ENCODE peak calls at places on chromosomes 3 and 15, in ten cellular contexts. One of them, this sample, is unnamed.

GRCh38 chr15:69762373-69763148 is 309.9 kb downstream of the RPLP1 start:
- DNase-seq in AG09309: no peak
- DNase-seq in heart left ventricle: no peak
- DNase-seq in tibial artery: no peak
- DNase-seq in hepatocyte: peak
- DNase-seq in transverse colon: no peak
- DNase-seq in RWPE2: no peak
- DNase-seq in CD8-positive, alpha-beta memory T cell: no peak
- DNase-seq in SJSA1: no peak
- DNase-seq in brain microvascular endothelial cell: no peak
- DNase-seq in this sample: no peak

GRCh38 chr15:63473999-63474809 is 30.2 kb upstream of the USP3 start:
- DNase-seq in AG09309: no peak
- DNase-seq in heart left ventricle: no peak
- DNase-seq in tibial artery: no peak
- DNase-seq in hepatocyte: peak
- DNase-seq in transverse colon: peak
- DNase-seq in RWPE2: no peak
- DNase-seq in CD8-positive, alpha-beta memory T cell: peak
- DNase-seq in SJSA1: no peak
- DNase-seq in brain microvascular endothelial cell: peak
- DNase-seq in this sample: peak

GRCh38 chr3:186506191-186506739 is 37.9 kb downstream of the CRYGS start:
- DNase-seq in AG09309: no peak
- DNase-seq in heart left ventricle: no peak
- DNase-seq in tibial artery: no peak
- DNase-seq in hepatocyte: no peak
- DNase-seq in transverse colon: no peak
- DNase-seq in RWPE2: no peak
- DNase-seq in CD8-positive, alpha-beta memory T cell: no peak
- DNase-seq in SJSA1: no peak
- DNase-seq in brain microvascular endothelial cell: no peak
- DNase-seq in this sample: no peak

GRCh38 chr15:48532938-48533337 is 112.6 kb downstream of the FBN1 start:
- DNase-seq in AG09309: no peak
- DNase-seq in heart left ventricle: no peak
- DNase-seq in tibial artery: no peak
- DNase-seq in hepatocyte: no peak
- DNase-seq in transverse colon: no peak
- DNase-seq in RWPE2: no peak
- DNase-seq in CD8-positive, alpha-beta memory T cell: no peak
- DNase-seq in SJSA1: no peak
- DNase-seq in brain microvascular endothelial cell: no peak
- DNase-seq in this sample: no peak

GRCh38 chr3:39144095-39144747 is 9.2 kb downstream of the CSRNP1 start:
- DNase-seq in AG09309: no peak
- DNase-seq in heart left ventricle: no peak
- DNase-seq in tibial artery: no peak
- DNase-seq in hepatocyte: peak
- DNase-seq in transverse colon: no peak
- DNase-seq in RWPE2: no peak
- DNase-seq in CD8-positive, alpha-beta memory T cell: no peak
- DNase-seq in SJSA1: no peak
- DNase-seq in brain microvascular endothelial cell: no peak
- DNase-seq in this sample: no peak

GRCh38 chr3:185283374-185283935 is 29.6 kb upstream of the EHHADH start:
- DNase-seq in AG09309: no peak
- DNase-seq in heart left ventricle: no peak
- DNase-seq in tibial artery: no peak
- DNase-seq in hepatocyte: no peak
- DNase-seq in transverse colon: no peak
- DNase-seq in RWPE2: no peak
- DNase-seq in CD8-positive, alpha-beta memory T cell: no peak
- DNase-seq in SJSA1: peak
- DNase-seq in brain microvascular endothelial cell: no peak
- DNase-seq in this sample: no peak

GRCh38 chr3:71345429-71346027 is 238.0 kb downstream of the FOXP1 start:
- DNase-seq in AG09309: peak
- DNase-seq in heart left ventricle: peak
- DNase-seq in tibial artery: peak
- DNase-seq in hepatocyte: no peak
- DNase-seq in transverse colon: no peak
- DNase-seq in RWPE2: no peak
- DNase-seq in CD8-positive, alpha-beta memory T cell: no peak
- DNase-seq in SJSA1: no peak
- DNase-seq in brain microvascular endothelial cell: no peak
- DNase-seq in this sample: no peak

GRCh38 chr15:59247364-59247763 is 40.7 kb downstream of the LDHAL6B start:
- DNase-seq in AG09309: peak
- DNase-seq in heart left ventricle: peak
- DNase-seq in tibial artery: peak
- DNase-seq in hepatocyte: peak
- DNase-seq in transverse colon: peak
- DNase-seq in RWPE2: no peak
- DNase-seq in CD8-positive, alpha-beta memory T cell: peak
- DNase-seq in SJSA1: peak
- DNase-seq in brain microvascular endothelial cell: peak
- DNase-seq in this sample: peak

GRCh38 chr3:191329654-191330308 is 545 bp downstream of the UTS2B start:
- DNase-seq in AG09309: no peak
- DNase-seq in heart left ventricle: peak
- DNase-seq in tibial artery: peak
- DNase-seq in hepatocyte: peak
- DNase-seq in transverse colon: peak
- DNase-seq in RWPE2: no peak
- DNase-seq in CD8-positive, alpha-beta memory T cell: no peak
- DNase-seq in SJSA1: peak
- DNase-seq in brain microvascular endothelial cell: no peak
- DNase-seq in this sample: no peak

GRCh38 chr3:57385498-57385897 is 93.0 kb upstream of the ASB14 start:
- DNase-seq in AG09309: no peak
- DNase-seq in heart left ventricle: peak
- DNase-seq in tibial artery: no peak
- DNase-seq in hepatocyte: no peak
- DNase-seq in transverse colon: no peak
- DNase-seq in RWPE2: no peak
- DNase-seq in CD8-positive, alpha-beta memory T cell: no peak
- DNase-seq in SJSA1: no peak
- DNase-seq in brain microvascular endothelial cell: no peak
- DNase-seq in this sample: no peak

GRCh38 chr15:85690546-85691226 is 104.0 kb downstream of the KLHL25 start:
- DNase-seq in AG09309: no peak
- DNase-seq in heart left ventricle: no peak
- DNase-seq in tibial artery: no peak
- DNase-seq in hepatocyte: no peak
- DNase-seq in transverse colon: no peak
- DNase-seq in RWPE2: no peak
- DNase-seq in CD8-positive, alpha-beta memory T cell: peak
- DNase-seq in SJSA1: no peak
- DNase-seq in brain microvascular endothelial cell: no peak
- DNase-seq in this sample: no peak

GRCh38 chr15:85689729-85690128 is 105.0 kb downstream of the KLHL25 start:
- DNase-seq in AG09309: no peak
- DNase-seq in heart left ventricle: no peak
- DNase-seq in tibial artery: peak
- DNase-seq in hepatocyte: peak
- DNase-seq in transverse colon: peak
- DNase-seq in RWPE2: no peak
- DNase-seq in CD8-positive, alpha-beta memory T cell: peak
- DNase-seq in SJSA1: no peak
- DNase-seq in brain microvascular endothelial cell: peak
- DNase-seq in this sample: no peak

GRCh38 chr15:85687329-85687728 is 107.4 kb downstream of the KLHL25 start:
- DNase-seq in AG09309: no peak
- DNase-seq in heart left ventricle: no peak
- DNase-seq in tibial artery: no peak
- DNase-seq in hepatocyte: no peak
- DNase-seq in transverse colon: no peak
- DNase-seq in RWPE2: no peak
- DNase-seq in CD8-positive, alpha-beta memory T cell: no peak
- DNase-seq in SJSA1: no peak
- DNase-seq in brain microvascular endothelial cell: no peak
- DNase-seq in this sample: no peak

GRCh38 chr15:85691350-85692240 is 103.1 kb downstream of the KLHL25 start:
- DNase-seq in AG09309: no peak
- DNase-seq in heart left ventricle: no peak
- DNase-seq in tibial artery: no peak
- DNase-seq in hepatocyte: no peak
- DNase-seq in transverse colon: peak
- DNase-seq in RWPE2: no peak
- DNase-seq in CD8-positive, alpha-beta memory T cell: no peak
- DNase-seq in SJSA1: no peak
- DNase-seq in brain microvascular endothelial cell: no peak
- DNase-seq in this sample: no peak

DNA sequence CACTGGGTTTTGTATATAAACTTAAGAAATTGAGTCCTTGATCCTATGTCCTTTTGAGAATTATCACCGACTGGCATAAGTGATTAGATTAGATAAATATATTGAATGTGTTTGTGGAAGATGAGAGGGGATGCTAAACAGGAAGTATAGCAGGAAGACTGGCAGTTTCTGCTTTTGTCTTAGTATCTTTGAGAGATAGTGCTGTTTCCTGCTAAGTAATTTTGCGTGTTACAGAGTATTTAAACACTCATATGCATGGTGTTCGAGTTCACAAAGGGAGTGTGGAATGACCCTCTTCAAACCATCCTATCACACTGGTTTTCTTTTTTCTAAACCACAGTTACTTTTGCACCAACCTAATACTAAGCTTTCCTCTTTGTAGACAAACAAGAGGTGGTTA is 106.0 kb downstream of the KLHL25 start:
- DNase-seq in AG09309: no peak
- DNase-seq in heart left ventricle: no peak
- DNase-seq in tibial artery: no peak
- DNase-seq in hepatocyte: no peak
- DNase-seq in transverse colon: no peak
- DNase-seq in RWPE2: no peak
- DNase-seq in CD8-positive, alpha-beta memory T cell: peak
- DNase-seq in SJSA1: no peak
- DNase-seq in brain microvascular endothelial cell: no peak
- DNase-seq in this sample: no peak
- H3K4me3 ChIP-seq in AG09309: no peak
- H3K4me3 ChIP-seq in heart left ventricle: no peak
- H3K4me3 ChIP-seq in tibial artery: no peak
- H3K4me3 ChIP-seq in hepatocyte: no peak
- H3K4me3 ChIP-seq in transverse colon: no peak
- H3K4me3 ChIP-seq in RWPE2: no peak
- H3K4me3 ChIP-seq in CD8-positive, alpha-beta memory T cell: peak
- H3K4me3 ChIP-seq in SJSA1: no peak
- H3K4me3 ChIP-seq in brain microvascular endothelial cell: no peak
- H3K4me3 ChIP-seq in this sample: no peak

GRCh38 chr3:52670621-52671521 is 14.8 kb downstream of the PBRM1 start:
- DNase-seq in AG09309: peak
- DNase-seq in heart left ventricle: no peak
- DNase-seq in tibial artery: peak
- DNase-seq in hepatocyte: peak
- DNase-seq in transverse colon: no peak
- DNase-seq in RWPE2: peak
- DNase-seq in CD8-positive, alpha-beta memory T cell: no peak
- DNase-seq in SJSA1: peak
- DNase-seq in brain microvascular endothelial cell: peak
- DNase-seq in this sample: no peak
- H3K4me3 ChIP-seq in AG09309: no peak
- H3K4me3 ChIP-seq in heart left ventricle: no peak
- H3K4me3 ChIP-seq in tibial artery: no peak
- H3K4me3 ChIP-seq in hepatocyte: no peak
- H3K4me3 ChIP-seq in transverse colon: no peak
- H3K4me3 ChIP-seq in RWPE2: no peak
- H3K4me3 ChIP-seq in CD8-positive, alpha-beta memory T cell: no peak
- H3K4me3 ChIP-seq in SJSA1: no peak
- H3K4me3 ChIP-seq in brain microvascular endothelial cell: no peak
- H3K4me3 ChIP-seq in this sample: no peak

GRCh38 chr3:195093731-195094130 is 177.2 kb downstream of the XXYLT1 start:
- DNase-seq in AG09309: no peak
- DNase-seq in heart left ventricle: peak
- DNase-seq in tibial artery: no peak
- DNase-seq in hepatocyte: no peak
- DNase-seq in transverse colon: no peak
- DNase-seq in RWPE2: no peak
- DNase-seq in CD8-positive, alpha-beta memory T cell: no peak
- DNase-seq in SJSA1: no peak
- DNase-seq in brain microvascular endothelial cell: no peak
- DNase-seq in this sample: no peak
- H3K4me3 ChIP-seq in AG09309: no peak
- H3K4me3 ChIP-seq in heart left ventricle: no peak
- H3K4me3 ChIP-seq in tibial artery: no peak
- H3K4me3 ChIP-seq in hepatocyte: no peak
- H3K4me3 ChIP-seq in transverse colon: no peak
- H3K4me3 ChIP-seq in RWPE2: no peak
- H3K4me3 ChIP-seq in CD8-positive, alpha-beta memory T cell: no peak
- H3K4me3 ChIP-seq in SJSA1: no peak
- H3K4me3 ChIP-seq in brain microvascular endothelial cell: no peak
- H3K4me3 ChIP-seq in this sample: no peak

GRCh38 chr15:41230650-41231533 is at the start of the genes CHP1 and EXD1:
- DNase-seq in AG09309: peak
- DNase-seq in heart left ventricle: peak
- DNase-seq in tibial artery: peak
- DNase-seq in hepatocyte: peak
- DNase-seq in transverse colon: peak
- DNase-seq in RWPE2: peak
- DNase-seq in CD8-positive, alpha-beta memory T cell: peak
- DNase-seq in SJSA1: peak
- DNase-seq in brain microvascular endothelial cell: peak
- DNase-seq in this sample: peak
- H3K4me3 ChIP-seq in AG09309: peak
- H3K4me3 ChIP-seq in heart left ventricle: peak
- H3K4me3 ChIP-seq in tibial artery: peak
- H3K4me3 ChIP-seq in hepatocyte: peak
- H3K4me3 ChIP-seq in transverse colon: peak
- H3K4me3 ChIP-seq in RWPE2: peak
- H3K4me3 ChIP-seq in CD8-positive, alpha-beta memory T cell: peak
- H3K4me3 ChIP-seq in SJSA1: peak
- H3K4me3 ChIP-seq in brain microvascular endothelial cell: peak
- H3K4me3 ChIP-seq in this sample: peak

GRCh38 chr3:158460929-158461328 is 110.1 kb upstream of the MLF1 start:
- DNase-seq in AG09309: no peak
- DNase-seq in heart left ventricle: no peak
- DNase-seq in tibial artery: no peak
- DNase-seq in hepatocyte: no peak
- DNase-seq in transverse colon: no peak
- DNase-seq in RWPE2: no peak
- DNase-seq in CD8-positive, alpha-beta memory T cell: no peak
- DNase-seq in SJSA1: no peak
- DNase-seq in brain microvascular endothelial cell: no peak
- DNase-seq in this sample: no peak
- H3K4me3 ChIP-seq in AG09309: no peak
- H3K4me3 ChIP-seq in heart left ventricle: no peak
- H3K4me3 ChIP-seq in tibial artery: no peak
- H3K4me3 ChIP-seq in hepatocyte: no peak
- H3K4me3 ChIP-seq in transverse colon: no peak
- H3K4me3 ChIP-seq in RWPE2: no peak
- H3K4me3 ChIP-seq in CD8-positive, alpha-beta memory T cell: no peak
- H3K4me3 ChIP-seq in SJSA1: no peak
- H3K4me3 ChIP-seq in brain microvascular endothelial cell: no peak
- H3K4me3 ChIP-seq in this sample: no peak